ENCODE peak calls at places on chromosomes 13 and 19, in five cellular contexts. One of them, this sample, is unnamed.

GRCh38 chr13:105219636-105220035 is 1315.8 kb downstream of the EFNB2 start:
- DNase-seq in left kidney: no peak
- DNase-seq in 8988T: no peak
- DNase-seq in neuronal stem cell: no peak
- DNase-seq in K562: no peak
- DNase-seq in this sample: no peak

GRCh38 chr13:66675620-66676019 is 554.5 kb downstream of the PCDH9 start:
- DNase-seq in left kidney: no peak
- DNase-seq in K562: no peak
- DNase-seq in 8988T: no peak
- DNase-seq in neuronal stem cell: no peak
- DNase-seq in this sample: no peak

GRCh38 chr13:105518086-105518485 is 1017.4 kb downstream of the EFNB2 start:
- DNase-seq in neuronal stem cell: no peak
- DNase-seq in 8988T: no peak
- DNase-seq in K562: no peak
- DNase-seq in left kidney: peak
- DNase-seq in this sample: no peak

GRCh38 chr13:110942248-110942981 is 27.5 kb upstream of the ANKRD10 start:
- DNase-seq in neuronal stem cell: no peak
- DNase-seq in K562: no peak
- DNase-seq in 8988T: no peak
- DNase-seq in left kidney: no peak
- DNase-seq in this sample: no peak

GRCh38 chr13:69857188-69857821 is 250.3 kb upstream of the ATXN8OS start:
- DNase-seq in 8988T: no peak
- DNase-seq in K562: peak
- DNase-seq in left kidney: peak
- DNase-seq in neuronal stem cell: peak
- DNase-seq in this sample: peak

GRCh38 chr13:29901714-29902631 is 51.6 kb upstream of the UBL3 start:
- DNase-seq in 8988T: no peak
- DNase-seq in left kidney: peak
- DNase-seq in neuronal stem cell: no peak
- DNase-seq in K562: no peak
- DNase-seq in this sample: peak

GRCh38 chr19:16061943-16062342 is 14.4 kb upstream of the TPM4 start:
- DNase-seq in 8988T: no peak
- DNase-seq in neuronal stem cell: no peak
- DNase-seq in left kidney: no peak
- DNase-seq in K562: no peak
- DNase-seq in this sample: no peak

GRCh38 chr19:30482956-30483355 is 110.8 kb downstream of the ZNF536 start:
- DNase-seq in K562: no peak
- DNase-seq in neuronal stem cell: no peak
- DNase-seq in left kidney: no peak
- DNase-seq in 8988T: no peak
- DNase-seq in this sample: no peak

GRCh38 chr13:69970521-69970920 is 137.1 kb upstream of the ATXN8OS start:
- DNase-seq in 8988T: no peak
- DNase-seq in left kidney: no peak
- DNase-seq in neuronal stem cell: no peak
- DNase-seq in K562: no peak
- DNase-seq in this sample: no peak

GRCh38 chr13:80547885-80548284 is 207.0 kb upstream of the SPRY2 start:
- DNase-seq in neuronal stem cell: no peak
- DNase-seq in left kidney: peak
- DNase-seq in K562: peak
- DNase-seq in 8988T: no peak
- DNase-seq in this sample: no peak

GRCh38 chr19:13597625-13598024 is 91.3 kb upstream of the CACNA1A start:
- DNase-seq in left kidney: peak
- DNase-seq in 8988T: peak
- DNase-seq in neuronal stem cell: peak
- DNase-seq in K562: peak
- DNase-seq in this sample: peak

GRCh38 chr13:25463496-25463895 is 91.7 kb downstream of the ATP8A2 start:
- DNase-seq in 8988T: no peak
- DNase-seq in neuronal stem cell: no peak
- DNase-seq in K562: no peak
- DNase-seq in left kidney: no peak
- DNase-seq in this sample: no peak